ENCODE peak calls at places on chromosomes 7 and 10, in nine cellular contexts. B is iPS-NIHi11, Y is C1 segment of cervical spinal cord, S is fibroblast of the conjunctiva, K is AG10803, I is kidney tubule cell, M is cardiac septum, W is Peyer's patch, V is SK-N-SH. A is an unnamed sample.

GRCh38 chr7:78587443-78588044 is 789.0 kb downstream of the PHTF2 start:
- DNase-seq in B (no peak), Y (no peak), S (no peak), K (peak), I (no peak), M (no peak), W (no peak), V (peak), A (no peak)

GRCh38 chr7:134293029-134293740 is 23.5 kb downstream of the SLC35B4 start:
- DNase-seq in B (no peak), Y (peak), S (no peak), K (no peak), I (no peak), M (no peak), W (peak), V (no peak), A (no peak)

GRCh38 chr7:127322351-127322750 is 69.6 kb upstream of the GRM8 start:
- DNase-seq in B (no peak), Y (no peak), S (no peak), K (no peak), I (no peak), M (no peak), W (no peak), V (no peak), A (peak)

GRCh38 chr7:921581-922333 is 32.7 kb downstream of the ADAP1 start:
- DNase-seq in B (no peak), Y (no peak), S (no peak), K (no peak), I (no peak), M (peak), W (peak), V (no peak), A (no peak)

GRCh38 chr7:105792488-105793370 is 83.7 kb downstream of the ATXN7L1 start:
- DNase-seq in B (no peak), Y (no peak), S (no peak), K (no peak), I (no peak), M (no peak), W (no peak), V (no peak), A (no peak)

GRCh38 chr7:19143930-19144574 is 1.2 kb downstream of the FERD3L start:
- DNase-seq in B (peak), Y (no peak), S (no peak), K (no peak), I (no peak), M (no peak), W (no peak), V (peak), A (no peak)

GRCh38 chr7:74183142-74183541 is 9.0 kb downstream of the EIF4H start:
- DNase-seq in B (no peak), Y (no peak), S (no peak), K (no peak), I (no peak), M (no peak), W (no peak), V (no peak), A (no peak)

GRCh38 chr10:50322075-50322474 is 70.8 kb upstream of the ASAH2 start:
- DNase-seq in B (no peak), Y (no peak), S (peak), K (peak), I (peak), M (no peak), W (no peak), V (no peak), A (no peak)

GRCh38 chr10:47383254-47384147 is 592 bp downstream of the ZNF488 start:
- DNase-seq in B (peak), Y (no peak), S (no peak), K (no peak), I (no peak), M (no peak), W (peak), V (peak), A (no peak)

GRCh38 chr10:104049497-104050250 is 36.0 kb downstream of the COL17A1 start:
- DNase-seq in B (no peak), Y (no peak), S (no peak), K (peak), I (peak), M (no peak), W (peak), V (no peak), A (no peak)

GRCh38 chr7:136359333-136359903 is 382.3 kb upstream of the MTPN start:
- DNase-seq in B (no peak), Y (no peak), S (no peak), K (no peak), I (no peak), M (no peak), W (no peak), V (no peak), A (no peak)

GRCh38 chr10:96053985-96054384 is 10.6 kb downstream of the CCNJ start:
- DNase-seq in B (no peak), Y (no peak), S (no peak), K (no peak), I (no peak), M (no peak), W (no peak), V (no peak), A (no peak)